ENCODE peak calls at places on chromosomes 2 and 18, in eight cellular contexts. U, Q, S, F, R, X, H and Z are unnamed samples.

GRCh38 chr2:160666677-160667061 is 173.1 kb upstream of the RBMS1 start:
- DNase-seq in U (no peak), Q (no peak), S (no peak), F (no peak), R (no peak), X (no peak), H (no peak), Z (no peak)

GRCh38 chr2:236525416-236525997 is 44.1 kb upstream of the ACKR3 start:
- DNase-seq in U (no peak), Q (no peak), S (no peak), F (no peak), R (no peak), X (no peak), H (no peak), Z (no peak)

GRCh38 chr2:128304330-128304714 is 14.3 kb downstream of the HS6ST1 start:
- DNase-seq in U (no peak), Q (no peak), S (no peak), F (no peak), R (no peak), X (no peak), H (no peak), Z (no peak)

GRCh38 chr2:174399171-174399570 is 3.6 kb downstream of the SCRN3 start:
- DNase-seq in U (no peak), Q (no peak), S (no peak), F (no peak), R (no peak), X (no peak), H (peak), Z (no peak)

GRCh38 chr2:23249348-23249747 is 135.6 kb upstream of the KLHL29 start:
- DNase-seq in U (peak), Q (no peak), S (no peak), F (no peak), R (no peak), X (no peak), H (no peak), Z (no peak)

GRCh38 chr2:165238295-165238694 is 919 bp upstream of the SCN2A start:
- DNase-seq in U (no peak), Q (no peak), S (no peak), F (no peak), R (peak), X (no peak), H (peak), Z (no peak)

GRCh38 chr2:151472966-151473365 is 63.3 kb downstream of the RIF1 start:
- DNase-seq in U (no peak), Q (no peak), S (no peak), F (no peak), R (no peak), X (no peak), H (peak), Z (no peak)

GRCh38 chr2:120543899-120544298 is 191.8 kb upstream of the GLI2 start:
- DNase-seq in U (no peak), Q (no peak), S (no peak), F (no peak), R (no peak), X (no peak), H (no peak), Z (no peak)

GRCh38 chr2:79757526-79757925 is 244.7 kb downstream of the CTNNA2 start:
- DNase-seq in U (no peak), Q (no peak), S (no peak), F (no peak), R (no peak), X (no peak), H (no peak), Z (no peak)

GRCh38 chr18:69622961-69623360 is 222.3 kb downstream of the DOK6 start:
- DNase-seq in U (no peak), Q (no peak), S (no peak), F (no peak), R (no peak), X (no peak), H (no peak), Z (no peak)

GRCh38 chr2:173077506-173078177 is 2.0 kb downstream of the MAP3K20 start:
- DNase-seq in U (no peak), Q (no peak), S (no peak), F (no peak), R (no peak), X (no peak), H (peak), Z (no peak)

GRCh38 chr2:197599285-197599965 is 76.0 kb downstream of the RFTN2 start:
- DNase-seq in U (peak), Q (peak), S (peak), F (no peak), R (peak), X (no peak), H (peak), Z (peak)

GRCh38 chr18:79961527-79962291 is 2.7 kb upstream of the HSBP1L1 start:
- DNase-seq in U (no peak), Q (no peak), S (peak), F (no peak), R (no peak), X (no peak), H (no peak), Z (no peak)

GRCh38 chr2:134348239-134348638 is 94.4 kb downstream of the MGAT5 start:
- DNase-seq in U (no peak), Q (no peak), S (no peak), F (no peak), R (no peak), X (no peak), H (peak), Z (no peak)

GRCh38 chr2:149204686-149205085 is 125.7 kb upstream of the LYPD6 start:
- DNase-seq in U (no peak), Q (no peak), S (no peak), F (no peak), R (no peak), X (no peak), H (no peak), Z (no peak)

GRCh38 chr2:149021761-149022160 is 16.7 kb upstream of the LYPD6B start:
- DNase-seq in U (no peak), Q (no peak), S (no peak), F (no peak), R (peak), X (no peak), H (no peak), Z (no peak)

GRCh38 chr18:21636769-21637168 is 24.7 kb downstream of the SNRPD1 start:
- DNase-seq in U (no peak), Q (no peak), S (no peak), F (no peak), R (no peak), X (no peak), H (no peak), Z (no peak)

GRCh38 chr2:240156435-240157146 is 16.1 kb upstream of the OTOS start:
- DNase-seq in U (no peak), Q (no peak), S (no peak), F (no peak), R (no peak), X (no peak), H (no peak), Z (peak)

GRCh38 chr2:74481961-74482800 is 617 bp downstream of the CCDC142 start:
- DNase-seq in U (peak), Q (no peak), S (peak), F (peak), R (peak), X (no peak), H (no peak), Z (peak)

GRCh38 chr18:35467624-35468016 is 30.1 kb downstream of the INO80C start:
- DNase-seq in U (no peak), Q (no peak), S (no peak), F (no peak), R (peak), X (no peak), H (no peak), Z (no peak)

GRCh38 chr2:240649331-240649730 is 24.1 kb downstream of the GPR35 start:
- DNase-seq in U (no peak), Q (no peak), S (no peak), F (no peak), R (no peak), X (no peak), H (no peak), Z (no peak)

GRCh38 chr18:69985239-69985638 is 37.6 kb upstream of the CD226 start:
- DNase-seq in U (no peak), Q (no peak), S (no peak), F (no peak), R (no peak), X (no peak), H (no peak), Z (peak)

GRCh38 chr2:42324949-42325348 is 36.1 kb downstream of the COX7A2L start:
- DNase-seq in U (no peak), Q (no peak), S (no peak), F (no peak), R (no peak), X (no peak), H (no peak), Z (no peak)

GRCh38 chr2:202133556-202134245 is 60.6 kb downstream of the KIAA2012 start:
- DNase-seq in U (no peak), Q (no peak), S (no peak), F (no peak), R (no peak), X (no peak), H (peak), Z (no peak)

GRCh38 chr2:198242093-198242492 is 437.7 kb downstream of the PLCL1 start:
- DNase-seq in U (no peak), Q (no peak), S (no peak), F (no peak), R (no peak), X (no peak), H (no peak), Z (no peak)

GRCh38 chr18:12744103-12744502 is 41.3 kb downstream of the PSMG2 start:
- DNase-seq in U (no peak), Q (no peak), S (no peak), F (peak), R (peak), X (no peak), H (peak), Z (no peak)

GRCh38 chr18:38250981-38251380 is 685.4 kb upstream of the CELF4 start:
- DNase-seq in U (no peak), Q (no peak), S (no peak), F (no peak), R (no peak), X (no peak), H (no peak), Z (no peak)

GRCh38 chr2:191846787-191847620 is at the start of gene CAVIN2:
- DNase-seq in U (peak), Q (no peak), S (no peak), F (no peak), R (no peak), X (no peak), H (peak), Z (no peak)

GRCh38 chr2:233064526-233065199 is 4.5 kb downstream of the INPP5D start:
- DNase-seq in U (no peak), Q (no peak), S (no peak), F (no peak), R (no peak), X (no peak), H (no peak), Z (no peak)

GRCh38 chr2:176432439-176432838 is 163.2 kb downstream of the MTX2 start:
- DNase-seq in U (no peak), Q (no peak), S (no peak), F (no peak), R (no peak), X (no peak), H (peak), Z (no peak)

GRCh38 chr2:210233487-210233886 is 8.2 kb upstream of the ACADL start:
- DNase-seq in U (peak), Q (no peak), S (no peak), F (no peak), R (no peak), X (no peak), H (no peak), Z (no peak)

GRCh38 chr2:204715332-204715731 is 170.1 kb downstream of the PARD3B start:
- DNase-seq in U (no peak), Q (no peak), S (no peak), F (no peak), R (no peak), X (no peak), H (peak), Z (no peak)

GRCh38 chr2:232652505-232652851 is 19.1 kb downstream of the EFHD1 start:
- DNase-seq in U (no peak), Q (no peak), S (no peak), F (no peak), R (no peak), X (no peak), H (no peak), Z (peak)

GRCh38 chr18:2924920-2925319 is 78.1 kb downstream of the EMILIN2 start:
- DNase-seq in U (no peak), Q (no peak), S (no peak), F (no peak), R (no peak), X (no peak), H (no peak), Z (no peak)

GRCh38 chr2:126600715-126601114 is 55.2 kb upstream of the GYPC start:
- DNase-seq in U (no peak), Q (no peak), S (no peak), F (no peak), R (no peak), X (no peak), H (no peak), Z (no peak)

GRCh38 chr2:72619622-72620021 is 206.2 kb downstream of the EXOC6B start:
- DNase-seq in U (no peak), Q (no peak), S (no peak), F (peak), R (no peak), X (no peak), H (no peak), Z (no peak)

GRCh38 chr2:81276595-81276994 is 972.0 kb upstream of the LRRTM1 start:
- DNase-seq in U (no peak), Q (no peak), S (no peak), F (no peak), R (no peak), X (no peak), H (no peak), Z (no peak)

GRCh38 chr2:117553448-117553847 is 261.0 kb upstream of the DDX18 start:
- DNase-seq in U (no peak), Q (no peak), S (no peak), F (no peak), R (no peak), X (no peak), H (no peak), Z (peak)

GRCh38 chr18:48897531-48897930 is 53.2 kb downstream of the SMAD7 start:
- DNase-seq in U (no peak), Q (no peak), S (no peak), F (no peak), R (no peak), X (no peak), H (peak), Z (no peak)